ENCODE peak calls at places on chromosome 12, in nine cellular contexts. N, E, T, R, Y, X, Q, B and A are unnamed samples.

GRCh38 chr12:24681570-24681969 is 267.3 kb downstream of the BCAT1 start:
- DNase-seq in E (no peak), Q (no peak), Y (no peak), R (no peak), T (no peak), N (no peak), B (no peak), X (no peak), A (no peak)

GRCh38 chr12:92278378-92278828 is 132.8 kb upstream of the BTG1 start:
- DNase-seq in Y (no peak), T (no peak), E (no peak), Q (peak), R (no peak), N (no peak), B (no peak), X (no peak), A (no peak)

GRCh38 chr12:48201516-48201915 is 1.6 kb downstream of the OR10AD1 start:
- DNase-seq in R (no peak), X (no peak), Y (no peak), T (no peak), N (no peak), Q (no peak), E (no peak), B (no peak), A (no peak)

GRCh38 chr12:89117448-89118034 is 234.8 kb downstream of the DUSP6 start:
- DNase-seq in Q (no peak), B (no peak), T (peak), E (no peak), Y (no peak), X (no peak), R (no peak), N (no peak), A (no peak)

GRCh38 chr12:49335118-49335954 is 1.7 kb downstream of the C1QL4 start:
- DNase-seq in X (no peak), B (no peak), Y (no peak), N (peak), E (no peak), T (no peak), Q (no peak), R (no peak), A (peak)

GRCh38 chr12:46659844-46660243 is 166.0 kb downstream of the SLC38A4 start:
- DNase-seq in N (no peak), Q (peak), T (no peak), X (no peak), R (no peak), Y (no peak), B (no peak), E (no peak), A (no peak)

GRCh38 chr12:57101892-57102695 is 9.1 kb downstream of the STAT6 start:
- DNase-seq in R (no peak), X (no peak), B (no peak), Y (no peak), E (no peak), N (no peak), Q (peak), T (peak), A (peak)

GRCh38 chr12:128606538-128606937 is 217.2 kb downstream of the SLC15A4 start:
- DNase-seq in N (no peak), X (no peak), R (no peak), Q (no peak), B (no peak), T (no peak), E (no peak), Y (no peak), A (no peak)

GRCh38 chr12:68406134-68406576 is 74.0 kb upstream of the MDM1 start:
- DNase-seq in X (no peak), N (peak), T (peak), Y (no peak), E (no peak), B (no peak), Q (peak), R (peak), A (peak)

GRCh38 chr12:84661732-84662326 is 250.8 kb downstream of the SLC6A15 start:
- DNase-seq in Y (no peak), E (no peak), R (no peak), Q (peak), X (no peak), B (peak), T (no peak), N (no peak), A (no peak)

GRCh38 chr12:13864081-13864673 is 117.2 kb downstream of the GRIN2B start:
- DNase-seq in X (peak), R (no peak), T (peak), B (peak), E (no peak), Q (peak), N (peak), Y (peak), A (peak)

GRCh38 chr12:102847131-102847530 is 69.9 kb downstream of the PAH start:
- DNase-seq in E (no peak), X (no peak), Y (no peak), R (no peak), N (no peak), B (peak), T (peak), Q (no peak), A (no peak)